ENCODE peak calls at places on chromosomes 16 and 17, in nine cellular contexts. D is LoVo; U is heart left ventricle; L is NCI-H1436 treated with DMSO at 0.1 percent for 48 hours; F is NCI-H460; N is stimulated activated CD8-positive, alpha-beta memory T cell treated with anti-CD3 and anti-CD28 coated beads, Interleukin-15, amount 100 ng/mL, for 24 hours; Z is HCEC 1CT; Q is activated CD4-positive, alpha-beta T cell treated with anti-CD3 and anti-CD28 coated beads, Interleukin-2, amount 10 ng/mL, durations not matched to agents 7 days and 5 days; C is renal cortical epithelial cell. B is an unnamed sample.

GRCh38 chr16:1466968-1467521 is 7.8 kb downstream of the CLCN7 start:
- DNase-seq in N (no peak), Z (no peak), U (no peak), L (no peak), F (no peak), Q (no peak), C (peak; percentile 34), D (no peak), B (no peak)

GRCh38 chr17:27666831-27667560 is 36.0 kb downstream of the LGALS9 start:
- DNase-seq in Z (no peak), U (no peak), C (no peak), Q (no peak), D (no peak), N (no peak), F (no peak), L (no peak), B (no peak)

GRCh38 chr17:14068542-14069250 is 608 bp upstream of the COX10 start:
- DNase-seq in U (no peak), Q (no peak), F (no peak), D (no peak), N (no peak), L (no peak), Z (no peak), C (no peak), B (no peak)

GRCh38 chr16:88321635-88322499 is 60.9 kb upstream of the ZNF469 start:
- DNase-seq in C (no peak), F (no peak), Z (no peak), D (no peak), U (no peak), L (no peak), Q (no peak), N (no peak), B (no peak)

GRCh38 chr17:80969030-80969673 is 22.5 kb upstream of the CHMP6 start:
- DNase-seq in D (no peak), Z (no peak), Q (no peak), C (no peak), F (no peak), N (no peak), L (no peak), U (no peak), B (no peak)

GRCh38 chr17:5437721-5438317 is 1.1 kb downstream of the C1QBP start:
- DNase-seq in N (no peak), Q (no peak), D (peak; percentile 12), U (no peak), Z (peak; percentile 47), C (peak; percentile 20), F (no peak), L (no peak), B (no peak)

GRCh38 chr17:51000835-51001638 is 119.6 kb downstream of the SPAG9 start:
- DNase-seq in Z (peak; percentile 67), U (no peak), N (no peak), C (peak; percentile 76), L (peak; percentile 34), F (peak; percentile 70), D (peak; percentile 47), Q (peak; percentile 64), B (peak; percentile 10)

GRCh38 chr17:38457577-38458371 is 29.5 kb downstream of the ARHGAP23 start:
- DNase-seq in F (no peak), D (no peak), N (no peak), Q (no peak), L (no peak), Z (no peak), C (no peak), U (no peak), B (no peak)

GRCh38 chr17:45147102-45147580 is 1.1 kb upstream of the HEXIM1 start:
- DNase-seq in U (no peak), Q (peak; percentile 80), F (peak; percentile 61), L (peak; percentile 70), D (peak; percentile 78), Z (peak; percentile 67), C (peak; percentile 41), N (no peak), B (no peak)

GRCh38 chr17:81685108-81685507 is 1.3 kb downstream of the HGS start:
- DNase-seq in C (peak; percentile 70), F (no peak), D (no peak), N (no peak), Z (peak; percentile 73), Q (no peak), U (no peak), L (no peak), B (no peak)

GRCh38 chr17:43378766-43379165 is 20.0 kb upstream of the ARL4D start:
- DNase-seq in N (no peak), D (no peak), L (no peak), Q (no peak), F (no peak), Z (no peak), U (no peak), C (no peak), B (no peak)

GRCh38 chr16:23836404-23837291 is 865 bp downstream of the PRKCB start:
- DNase-seq in N (peak; percentile 23), L (no peak), C (no peak), D (no peak), Q (peak; percentile 50), F (no peak), U (no peak), Z (no peak), B (peak; percentile 22)

B was measured in endothelial cell.